ENCODE peak calls at places on chromosomes 7 and 10, in ten cellular contexts. One of them, this sample, is unnamed.

GRCh38 chr7:152137476-152138025 is 112.1 kb downstream of the GALNT11 start:
- DNase-seq in foreskin keratinocyte: no peak
- DNase-seq in pancreas: no peak
- DNase-seq in uterus: no peak
- DNase-seq in AG09319: no peak
- DNase-seq in suprapubic skin: no peak
- DNase-seq in body of pancreas: no peak
- DNase-seq in fibroblast of the aortic adventitia: peak; percentile 15
- DNase-seq in neural crest cell: no peak
- DNase-seq in Peyer's patch: no peak
- DNase-seq in this sample: no peak

GRCh38 chr7:28862876-28863275 is 95.3 kb downstream of the TRIL start:
- DNase-seq in pancreas: no peak
- DNase-seq in body of pancreas: no peak
- DNase-seq in AG09319: no peak
- DNase-seq in suprapubic skin: no peak
- DNase-seq in Peyer's patch: no peak
- DNase-seq in fibroblast of the aortic adventitia: no peak
- DNase-seq in foreskin keratinocyte: no peak
- DNase-seq in uterus: no peak
- DNase-seq in neural crest cell: no peak
- DNase-seq in this sample: no peak

GRCh38 chr7:45703911-45704682 is 129.9 kb downstream of the ADCY1 start:
- DNase-seq in suprapubic skin: no peak
- DNase-seq in fibroblast of the aortic adventitia: no peak
- DNase-seq in pancreas: peak; percentile 2
- DNase-seq in Peyer's patch: no peak
- DNase-seq in AG09319: no peak
- DNase-seq in uterus: no peak
- DNase-seq in body of pancreas: peak; percentile 5
- DNase-seq in neural crest cell: no peak
- DNase-seq in foreskin keratinocyte: no peak
- DNase-seq in this sample: peak; percentile 3

GRCh38 chr10:60044221-60044620 is 137.9 kb upstream of the CCDC6 start:
- DNase-seq in foreskin keratinocyte: no peak
- DNase-seq in AG09319: no peak
- DNase-seq in neural crest cell: no peak
- DNase-seq in body of pancreas: no peak
- DNase-seq in uterus: no peak
- DNase-seq in pancreas: no peak
- DNase-seq in Peyer's patch: no peak
- DNase-seq in suprapubic skin: no peak
- DNase-seq in fibroblast of the aortic adventitia: peak; percentile 65
- DNase-seq in this sample: no peak

GRCh38 chr7:121079425-121080169 is 91.1 kb downstream of the CPED1 start:
- DNase-seq in neural crest cell: no peak
- DNase-seq in Peyer's patch: no peak
- DNase-seq in AG09319: no peak
- DNase-seq in suprapubic skin: no peak
- DNase-seq in body of pancreas: no peak
- DNase-seq in pancreas: no peak
- DNase-seq in foreskin keratinocyte: no peak
- DNase-seq in fibroblast of the aortic adventitia: peak; percentile 62
- DNase-seq in uterus: no peak
- DNase-seq in this sample: no peak

GRCh38 chr7:101550641-101551531 is 78.2 kb downstream of the MYL10 start:
- DNase-seq in fibroblast of the aortic adventitia: no peak
- DNase-seq in body of pancreas: no peak
- DNase-seq in uterus: no peak
- DNase-seq in Peyer's patch: peak; percentile 23
- DNase-seq in foreskin keratinocyte: no peak
- DNase-seq in suprapubic skin: peak; percentile 44
- DNase-seq in AG09319: no peak
- DNase-seq in neural crest cell: peak; percentile 55
- DNase-seq in pancreas: no peak
- DNase-seq in this sample: peak; percentile 4

GRCh38 chr7:155741805-155742204 is 70.5 kb downstream of the SHH start:
- DNase-seq in uterus: no peak
- DNase-seq in fibroblast of the aortic adventitia: no peak
- DNase-seq in suprapubic skin: peak; percentile 56
- DNase-seq in Peyer's patch: no peak
- DNase-seq in foreskin keratinocyte: no peak
- DNase-seq in pancreas: no peak
- DNase-seq in body of pancreas: no peak
- DNase-seq in neural crest cell: no peak
- DNase-seq in AG09319: no peak
- DNase-seq in this sample: peak; percentile 31

GRCh38 chr7:50450691-50451051 is 521 bp upstream of the FIGNL1 start:
- DNase-seq in suprapubic skin: no peak
- DNase-seq in body of pancreas: peak; percentile 27
- DNase-seq in neural crest cell: no peak
- DNase-seq in pancreas: no peak
- DNase-seq in AG09319: no peak
- DNase-seq in fibroblast of the aortic adventitia: no peak
- DNase-seq in uterus: no peak
- DNase-seq in foreskin keratinocyte: no peak
- DNase-seq in Peyer's patch: no peak
- DNase-seq in this sample: peak; percentile 42

GRCh38 chr10:80170641-80171040 is 34.7 kb downstream of the ANXA11 start:
- DNase-seq in fibroblast of the aortic adventitia: no peak
- DNase-seq in Peyer's patch: peak; percentile 42
- DNase-seq in neural crest cell: no peak
- DNase-seq in pancreas: no peak
- DNase-seq in AG09319: no peak
- DNase-seq in foreskin keratinocyte: no peak
- DNase-seq in uterus: no peak
- DNase-seq in body of pancreas: no peak
- DNase-seq in suprapubic skin: no peak
- DNase-seq in this sample: no peak

DNA sequence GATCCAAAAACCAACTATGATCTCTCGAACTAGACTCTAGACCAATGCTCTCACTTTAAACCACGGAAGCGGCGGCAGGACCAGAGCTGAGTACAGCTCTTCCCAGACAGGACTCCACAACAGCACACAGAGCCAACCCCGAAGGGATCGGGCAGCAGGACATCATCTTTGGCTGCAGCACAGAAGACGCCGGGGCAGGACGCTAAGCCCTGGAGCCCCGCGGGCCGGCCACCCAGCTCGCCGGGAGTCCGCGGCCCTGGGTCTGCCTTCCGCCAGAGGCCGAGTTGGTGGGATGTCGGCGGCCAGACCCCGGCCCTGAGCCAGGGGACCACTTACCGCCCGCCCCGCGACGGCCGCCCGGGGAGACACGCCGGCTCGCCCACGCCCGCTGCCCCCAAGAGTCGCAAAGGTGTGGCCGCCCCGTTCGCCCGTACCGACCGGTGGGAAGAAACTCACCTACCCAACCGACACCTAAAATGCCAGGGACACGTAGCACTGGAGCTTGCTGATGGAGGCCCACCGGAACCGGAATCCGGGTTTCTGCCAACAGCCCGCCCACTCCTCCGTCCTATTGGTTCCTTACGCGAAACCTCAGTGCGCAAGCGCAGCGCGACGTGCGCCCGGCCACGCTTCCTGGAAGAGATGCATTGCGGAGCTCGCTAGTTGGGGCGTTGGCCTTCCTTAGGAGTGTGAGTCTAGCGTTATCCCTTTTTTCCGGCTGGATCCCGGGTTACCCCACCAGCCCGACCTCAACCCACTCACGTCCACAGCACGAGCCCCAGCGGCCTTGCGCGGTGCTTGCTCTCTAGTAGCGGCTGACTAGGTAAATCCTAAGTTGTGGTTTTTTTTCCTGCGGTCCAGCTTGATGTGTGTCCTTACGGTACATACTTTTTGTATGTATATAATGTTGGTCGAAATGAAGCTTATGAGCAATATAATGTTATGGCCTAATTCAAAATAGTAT is at the start of gene SEC61G:
- DNase-seq in uterus: peak; percentile 97
- DNase-seq in suprapubic skin: peak; percentile 98
- DNase-seq in pancreas: peak; percentile 98
- DNase-seq in AG09319: peak; percentile 96
- DNase-seq in foreskin keratinocyte: peak; percentile 82
- DNase-seq in neural crest cell: peak; percentile 90
- DNase-seq in body of pancreas: peak; percentile 98
- DNase-seq in fibroblast of the aortic adventitia: peak; percentile 98
- DNase-seq in Peyer's patch: peak; percentile 97
- DNase-seq in this sample: peak; percentile 89
- TF ChIP-seq CTCF in uterus: no peak
- TF ChIP-seq CTCF in suprapubic skin: no peak
- TF ChIP-seq CTCF in pancreas: no peak
- TF ChIP-seq CTCF in AG09319: no peak
- TF ChIP-seq CTCF in foreskin keratinocyte: no peak
- TF ChIP-seq CTCF in neural crest cell: no peak
- TF ChIP-seq CTCF in body of pancreas: no peak
- TF ChIP-seq CTCF in fibroblast of the aortic adventitia: no peak
- TF ChIP-seq CTCF in Peyer's patch: no peak
- TF ChIP-seq CTCF in this sample: no peak

DNA sequence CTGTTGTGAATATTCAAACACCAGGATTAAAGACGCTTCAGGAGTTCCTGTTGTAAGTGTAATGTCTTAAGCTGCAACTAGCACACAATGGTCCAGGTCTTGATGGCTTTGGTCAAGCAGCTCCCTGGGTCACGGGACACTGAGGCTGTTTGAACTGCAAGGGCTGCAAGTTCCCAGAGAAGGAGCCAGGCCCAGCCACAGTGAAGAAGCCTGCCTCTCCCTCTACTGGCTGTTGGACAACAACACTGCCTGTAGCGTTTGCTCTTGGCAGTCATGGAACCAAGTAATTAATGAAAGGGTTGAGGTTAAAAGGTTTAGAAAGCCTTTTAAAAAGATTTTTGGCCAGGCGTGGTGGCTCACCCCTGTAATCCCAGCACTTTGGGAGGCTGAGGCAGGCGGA is 31.9 kb upstream of the GUSB start:
- DNase-seq in foreskin keratinocyte: no peak
- DNase-seq in Peyer's patch: no peak
- DNase-seq in pancreas: peak; percentile 15
- DNase-seq in uterus: peak; percentile 17
- DNase-seq in AG09319: no peak
- DNase-seq in body of pancreas: peak; percentile 14
- DNase-seq in neural crest cell: no peak
- DNase-seq in suprapubic skin: no peak
- DNase-seq in fibroblast of the aortic adventitia: peak; percentile 65
- DNase-seq in this sample: no peak
- TF ChIP-seq CTCF in foreskin keratinocyte: peak; percentile 49
- TF ChIP-seq CTCF in Peyer's patch: peak; percentile 41
- TF ChIP-seq CTCF in pancreas: no peak
- TF ChIP-seq CTCF in uterus: no peak
- TF ChIP-seq CTCF in AG09319: peak; percentile 59
- TF ChIP-seq CTCF in body of pancreas: no peak
- TF ChIP-seq CTCF in neural crest cell: peak; percentile 35
- TF ChIP-seq CTCF in suprapubic skin: no peak
- TF ChIP-seq CTCF in fibroblast of the aortic adventitia: peak; percentile 68
- TF ChIP-seq CTCF in this sample: no peak

GRCh38 chr10:96831200-96831866 is 765 bp upstream of the LCOR start:
- DNase-seq in suprapubic skin: no peak
- DNase-seq in AG09319: no peak
- DNase-seq in uterus: no peak
- DNase-seq in fibroblast of the aortic adventitia: no peak
- DNase-seq in Peyer's patch: no peak
- DNase-seq in foreskin keratinocyte: no peak
- DNase-seq in neural crest cell: no peak
- DNase-seq in body of pancreas: no peak
- DNase-seq in pancreas: no peak
- DNase-seq in this sample: no peak

GRCh38 chr10:96832721-96833219 is 672 bp downstream of the LCOR start:
- DNase-seq in fibroblast of the aortic adventitia: peak; percentile 57
- DNase-seq in neural crest cell: peak; percentile 76
- DNase-seq in foreskin keratinocyte: no peak
- DNase-seq in suprapubic skin: peak; percentile 91
- DNase-seq in Peyer's patch: peak; percentile 92
- DNase-seq in pancreas: peak; percentile 86
- DNase-seq in uterus: peak; percentile 73
- DNase-seq in body of pancreas: peak; percentile 84
- DNase-seq in AG09319: no peak
- DNase-seq in this sample: peak; percentile 97

GRCh38 chr10:96834121-96834520 is 2.0 kb downstream of the LCOR start:
- DNase-seq in pancreas: no peak
- DNase-seq in suprapubic skin: no peak
- DNase-seq in fibroblast of the aortic adventitia: peak; percentile 27
- DNase-seq in body of pancreas: no peak
- DNase-seq in uterus: no peak
- DNase-seq in foreskin keratinocyte: no peak
- DNase-seq in neural crest cell: no peak
- DNase-seq in AG09319: no peak
- DNase-seq in Peyer's patch: no peak
- DNase-seq in this sample: no peak

GRCh38 chr10:96831867-96832720 is at the start of gene LCOR:
- DNase-seq in foreskin keratinocyte: peak; percentile 59
- DNase-seq in suprapubic skin: peak; percentile 91
- DNase-seq in pancreas: peak; percentile 90
- DNase-seq in Peyer's patch: peak; percentile 88
- DNase-seq in uterus: peak; percentile 84
- DNase-seq in AG09319: peak; percentile 68
- DNase-seq in fibroblast of the aortic adventitia: peak; percentile 80
- DNase-seq in body of pancreas: peak; percentile 91
- DNase-seq in neural crest cell: peak; percentile 71
- DNase-seq in this sample: peak; percentile 87

DNA sequence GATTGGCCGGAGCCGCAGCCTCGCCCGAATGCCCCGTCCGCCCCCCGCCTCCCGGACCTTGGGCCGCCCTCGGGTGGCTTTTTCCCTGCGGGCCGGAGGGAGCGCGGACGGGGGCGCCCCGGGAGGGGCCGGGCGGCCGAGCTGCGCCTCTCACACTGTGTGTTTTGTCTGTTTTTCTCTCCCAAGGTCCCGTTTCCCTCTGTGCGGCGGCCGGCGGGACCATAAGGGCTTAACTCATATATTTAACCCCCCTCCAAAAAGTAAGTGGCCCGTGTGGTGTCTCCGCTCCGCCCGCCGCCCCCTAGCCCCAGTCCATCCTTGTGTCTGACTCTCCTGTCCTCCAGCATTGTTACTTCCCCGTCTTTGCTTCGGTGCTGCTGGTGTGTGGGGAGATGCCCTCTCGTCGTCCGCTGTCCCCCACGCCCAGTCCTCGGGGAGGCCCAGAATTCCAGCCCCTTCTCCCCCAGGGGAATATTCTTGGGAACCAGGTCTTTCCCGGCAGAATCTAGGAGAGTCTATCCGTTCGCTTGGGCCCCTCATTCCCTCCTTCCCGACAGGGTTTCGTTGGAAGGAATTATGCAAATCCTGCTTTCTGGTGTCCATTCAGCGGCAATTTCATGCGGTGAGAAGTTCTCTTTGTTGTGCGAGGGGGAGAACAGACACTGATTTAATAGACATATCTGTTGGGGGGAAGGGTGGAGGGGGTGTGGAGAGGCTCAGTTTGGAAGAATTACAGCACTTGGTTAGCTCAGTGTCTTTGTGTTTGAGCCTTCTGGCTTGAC is 1.3 kb downstream of the LCOR start:
- DNase-seq in pancreas: no peak
- DNase-seq in uterus: peak; percentile 20
- DNase-seq in neural crest cell: peak; percentile 37
- DNase-seq in Peyer's patch: peak; percentile 61
- DNase-seq in suprapubic skin: peak; percentile 70
- DNase-seq in AG09319: no peak
- DNase-seq in body of pancreas: peak; percentile 21
- DNase-seq in fibroblast of the aortic adventitia: peak; percentile 27
- DNase-seq in foreskin keratinocyte: no peak
- DNase-seq in this sample: no peak
- TF ChIP-seq CTCF in pancreas: no peak
- TF ChIP-seq CTCF in uterus: no peak
- TF ChIP-seq CTCF in neural crest cell: no peak
- TF ChIP-seq CTCF in Peyer's patch: no peak
- TF ChIP-seq CTCF in suprapubic skin: no peak
- TF ChIP-seq CTCF in AG09319: no peak
- TF ChIP-seq CTCF in body of pancreas: no peak
- TF ChIP-seq CTCF in fibroblast of the aortic adventitia: no peak
- TF ChIP-seq CTCF in foreskin keratinocyte: no peak
- TF ChIP-seq CTCF in this sample: no peak

GRCh38 chr7:55124989-55125875 is 106.4 kb downstream of the EGFR start:
- DNase-seq in suprapubic skin: no peak
- DNase-seq in neural crest cell: no peak
- DNase-seq in pancreas: no peak
- DNase-seq in AG09319: no peak
- DNase-seq in Peyer's patch: no peak
- DNase-seq in fibroblast of the aortic adventitia: peak; percentile 63
- DNase-seq in body of pancreas: no peak
- DNase-seq in foreskin keratinocyte: no peak
- DNase-seq in uterus: no peak
- DNase-seq in this sample: no peak
- TF ChIP-seq CTCF in suprapubic skin: no peak
- TF ChIP-seq CTCF in neural crest cell: no peak
- TF ChIP-seq CTCF in pancreas: no peak
- TF ChIP-seq CTCF in AG09319: no peak
- TF ChIP-seq CTCF in Peyer's patch: no peak
- TF ChIP-seq CTCF in fibroblast of the aortic adventitia: no peak
- TF ChIP-seq CTCF in body of pancreas: no peak
- TF ChIP-seq CTCF in foreskin keratinocyte: peak; percentile 21
- TF ChIP-seq CTCF in uterus: no peak
- TF ChIP-seq CTCF in this sample: no peak

This sample was measured in activated B cell treated with CpG ODN at 0.5 μM for 24 hours.